ENCODE peak calls at places on chromosome X, in four cellular contexts. One of them, this sample, is unnamed.

GRCh38 chrX:56783450-56783831 is 54.4 kb downstream of the NBDY start:
- DNase-seq in mucosa of descending colon: no peak
- DNase-seq in NCI-H1417: peak; percentile 93
- DNase-seq in endothelial cell: no peak
- DNase-seq in this sample: peak; percentile 77

GRCh38 chrX:118510076-118510475 is 14.5 kb downstream of the DOCK11 start:
- DNase-seq in endothelial cell: no peak
- DNase-seq in NCI-H1417: no peak
- DNase-seq in mucosa of descending colon: no peak
- DNase-seq in this sample: no peak

GRCh38 chrX:100994352-100995281 is 25.1 kb downstream of the ARL13A start:
- DNase-seq in NCI-H1417: no peak
- DNase-seq in mucosa of descending colon: no peak
- DNase-seq in endothelial cell: no peak
- DNase-seq in this sample: no peak

GRCh38 chrX:16023790-16024734 is 99.3 kb upstream of the GRPR start:
- DNase-seq in endothelial cell: no peak
- DNase-seq in NCI-H1417: no peak
- DNase-seq in mucosa of descending colon: no peak
- DNase-seq in this sample: no peak

GRCh38 chrX:11423362-11423818 is 130.2 kb downstream of the AMELX start:
- DNase-seq in endothelial cell: no peak
- DNase-seq in NCI-H1417: no peak
- DNase-seq in mucosa of descending colon: no peak
- DNase-seq in this sample: no peak

GRCh38 chrX:134948333-134949241 is 42.2 kb upstream of the SMIM10 start:
- DNase-seq in mucosa of descending colon: no peak
- DNase-seq in NCI-H1417: no peak
- DNase-seq in endothelial cell: no peak
- DNase-seq in this sample: peak; percentile 28

GRCh38 chrX:119760026-119760902 is 1.9 kb downstream of the SOWAHD start:
- DNase-seq in NCI-H1417: no peak
- DNase-seq in mucosa of descending colon: no peak
- DNase-seq in endothelial cell: no peak
- DNase-seq in this sample: no peak

GRCh38 chrX:150086371-150086770 is 148.1 kb upstream of the EOLA2 start:
- DNase-seq in NCI-H1417: no peak
- DNase-seq in endothelial cell: no peak
- DNase-seq in mucosa of descending colon: no peak
- DNase-seq in this sample: no peak

GRCh38 chrX:83916525-83916924 is 55.6 kb downstream of the CYLC1 start:
- DNase-seq in NCI-H1417: peak; percentile 56
- DNase-seq in mucosa of descending colon: no peak
- DNase-seq in endothelial cell: peak; percentile 24
- DNase-seq in this sample: no peak

GRCh38 chrX:40040686-40041461 is 56.9 kb downstream of the BCOR start:
- DNase-seq in NCI-H1417: no peak
- DNase-seq in mucosa of descending colon: no peak
- DNase-seq in endothelial cell: no peak
- DNase-seq in this sample: no peak

GRCh38 chrX:29388509-29388908 is 801.3 kb downstream of the IL1RAPL1 start:
- DNase-seq in mucosa of descending colon: no peak
- DNase-seq in NCI-H1417: no peak
- DNase-seq in endothelial cell: no peak
- DNase-seq in this sample: no peak

GRCh38 chrX:40132751-40133150 is 35.0 kb upstream of the BCOR start:
- DNase-seq in mucosa of descending colon: peak; percentile 37
- DNase-seq in endothelial cell: no peak
- DNase-seq in NCI-H1417: no peak
- DNase-seq in this sample: peak; percentile 69

GRCh38 chrX:48897157-48897620 is 379 bp downstream of the TIMM17B start:
- DNase-seq in mucosa of descending colon: peak; percentile 85
- DNase-seq in NCI-H1417: peak; percentile 90
- DNase-seq in endothelial cell: peak; percentile 70
- DNase-seq in this sample: peak; percentile 85

GRCh38 chrX:25130619-25131018 is 114.9 kb upstream of the ARX start:
- DNase-seq in NCI-H1417: no peak
- DNase-seq in endothelial cell: no peak
- DNase-seq in mucosa of descending colon: no peak
- DNase-seq in this sample: no peak

GRCh38 chrX:106959897-106960296 is 39.7 kb downstream of the CLDN2 start:
- DNase-seq in NCI-H1417: peak; percentile 4
- DNase-seq in endothelial cell: no peak
- DNase-seq in mucosa of descending colon: no peak
- DNase-seq in this sample: no peak

GRCh38 chrX:150763303-150763797 is 70.2 kb downstream of the MTMR1 start:
- DNase-seq in NCI-H1417: no peak
- DNase-seq in mucosa of descending colon: no peak
- DNase-seq in endothelial cell: no peak
- DNase-seq in this sample: no peak

GRCh38 chrX:70124678-70125077 is 8.6 kb upstream of the IGBP1 start:
- DNase-seq in mucosa of descending colon: no peak
- DNase-seq in NCI-H1417: no peak
- DNase-seq in endothelial cell: no peak
- DNase-seq in this sample: no peak

GRCh38 chrX:154378059-154378798 is 866 bp upstream of the EMD start:
- DNase-seq in mucosa of descending colon: peak; percentile 72
- DNase-seq in NCI-H1417: peak; percentile 80
- DNase-seq in endothelial cell: peak; percentile 16
- DNase-seq in this sample: peak; percentile 97

GRCh38 chrX:20116575-20117240 is at the start of gene MAP7D2:
- DNase-seq in NCI-H1417: peak; percentile 78
- DNase-seq in mucosa of descending colon: peak; percentile 33
- DNase-seq in endothelial cell: peak; percentile 11
- DNase-seq in this sample: no peak

GRCh38 chrX:2345562-2345961 is 155.2 kb downstream of the DHRSX start:
- DNase-seq in mucosa of descending colon: no peak
- DNase-seq in endothelial cell: no peak
- DNase-seq in NCI-H1417: no peak
- DNase-seq in this sample: no peak

GRCh38 chrX:123222920-123223319 is 38.8 kb downstream of the GRIA3 start:
- DNase-seq in endothelial cell: no peak
- DNase-seq in mucosa of descending colon: no peak
- DNase-seq in NCI-H1417: no peak
- DNase-seq in this sample: no peak

GRCh38 chrX:69262036-69262905 is 97.0 kb upstream of the PJA1 start:
- DNase-seq in endothelial cell: no peak
- DNase-seq in mucosa of descending colon: no peak
- DNase-seq in NCI-H1417: no peak
- DNase-seq in this sample: no peak

GRCh38 chrX:49710744-49711319 is 15.0 kb upstream of the PAGE1 start:
- DNase-seq in mucosa of descending colon: no peak
- DNase-seq in endothelial cell: no peak
- DNase-seq in NCI-H1417: peak; percentile 67
- DNase-seq in this sample: no peak

GRCh38 chrX:29922607-29923006 is 292.8 kb upstream of the MAGEB2 start:
- DNase-seq in mucosa of descending colon: no peak
- DNase-seq in endothelial cell: no peak
- DNase-seq in NCI-H1417: no peak
- DNase-seq in this sample: no peak

GRCh38 chrX:32745323-32745722 is 466.0 kb downstream of the DMD start:
- DNase-seq in NCI-H1417: peak; percentile 24
- DNase-seq in mucosa of descending colon: no peak
- DNase-seq in endothelial cell: no peak
- DNase-seq in this sample: no peak

GRCh38 chrX:16250296-16250695 is 83.0 kb downstream of the MAGEB17 start:
- DNase-seq in endothelial cell: no peak
- DNase-seq in mucosa of descending colon: no peak
- DNase-seq in NCI-H1417: no peak
- DNase-seq in this sample: no peak

GRCh38 chrX:143472334-143472938 is 44.8 kb downstream of the SPANXN3 start:
- DNase-seq in NCI-H1417: peak; percentile 71
- DNase-seq in endothelial cell: no peak
- DNase-seq in mucosa of descending colon: no peak
- DNase-seq in this sample: no peak

GRCh38 chrX:75303795-75304194 is 29.9 kb downstream of the UPRT start:
- DNase-seq in NCI-H1417: no peak
- DNase-seq in endothelial cell: no peak
- DNase-seq in mucosa of descending colon: no peak
- DNase-seq in this sample: no peak

GRCh38 chrX:12895856-12896255 is 10.6 kb upstream of the TLR8 start:
- DNase-seq in NCI-H1417: no peak
- DNase-seq in endothelial cell: no peak
- DNase-seq in mucosa of descending colon: no peak
- DNase-seq in this sample: no peak

GRCh38 chrX:107324493-107325310 is 118.3 kb downstream of the DNAAF6 start:
- DNase-seq in NCI-H1417: no peak
- DNase-seq in mucosa of descending colon: peak; percentile 34
- DNase-seq in endothelial cell: peak; percentile 76
- DNase-seq in this sample: peak; percentile 33

GRCh38 chrX:97397371-97397770 is 513.7 kb downstream of the RPA4 start:
- DNase-seq in mucosa of descending colon: no peak
- DNase-seq in NCI-H1417: no peak
- DNase-seq in endothelial cell: no peak
- DNase-seq in this sample: no peak

This sample was measured in right lobe of liver.